ENCODE peak calls at places on chromosomes 7 and 10, in nine cellular contexts. B is HCEC 1CT; E is activated T-cell treated with anti-CD3 and anti-CD28 coated beads, Interleukin-2, amount 50 U/mL, for 24 hours; U is mesothelial cell of epicardium; R is A172; I is K562; W is non-pigmented ciliary epithelial cell; C is foreskin keratinocyte; A is NCI-H1105 treated with DMSO at 0.1 percent for 48 hours. K is an unnamed sample.

GRCh38 chr10:89468625-89469024 is 54.3 kb downstream of the IFIT5 start:
- DNase-seq in B (no peak), E (no peak), U (no peak), R (no peak), I (no peak), W (no peak), C (no peak), A (no peak), K (no peak)

GRCh38 chr10:61047011-61047410 is 103.0 kb upstream of the RHOBTB1 start:
- DNase-seq in B (no peak), E (no peak), U (no peak), R (no peak), I (no peak), W (no peak), C (no peak), A (no peak), K (no peak)

GRCh38 chr7:22718200-22718711 is 8.7 kb upstream of the IL6 start:
- DNase-seq in B (peak; percentile 93), E (no peak), U (no peak), R (peak; percentile 81), I (no peak), W (peak; percentile 81), C (peak; percentile 77), A (no peak), K (peak; percentile 92)

GRCh38 chr10:80412521-80412920 is 4.2 kb downstream of the PRXL2A start:
- DNase-seq in B (no peak), E (no peak), U (no peak), R (no peak), I (no peak), W (no peak), C (no peak), A (no peak), K (no peak)

GRCh38 chr7:104156842-104157277 is 51.0 kb downstream of the ORC5 start:
- DNase-seq in B (peak; percentile 41), E (no peak), U (no peak), R (peak; percentile 26), I (no peak), W (no peak), C (peak; percentile 8), A (peak; percentile 64), K (peak; percentile 0)

GRCh38 chr10:94194256-94194655 is 168.5 kb downstream of the NOC3L start:
- DNase-seq in B (peak; percentile 77), E (no peak), U (no peak), R (peak; percentile 79), I (no peak), W (peak; percentile 19), C (peak; percentile 85), A (no peak), K (no peak)

GRCh38 chr7:99798972-99799371 is 15.0 kb upstream of the CYP3A4 start:
- DNase-seq in B (no peak), E (no peak), U (no peak), R (no peak), I (no peak), W (no peak), C (no peak), A (no peak), K (no peak)

GRCh38 chr7:101687081-101687480 is 58.0 kb upstream of the MYL10 start:
- DNase-seq in B (no peak), E (no peak), U (no peak), R (no peak), I (no peak), W (no peak), C (no peak), A (no peak), K (no peak)

GRCh38 chr10:86139066-86139657 is 227.4 kb downstream of the GRID1 start:
- DNase-seq in B (no peak), E (peak; percentile 37), U (peak; percentile 61), R (no peak), I (no peak), W (no peak), C (no peak), A (no peak), K (no peak)

GRCh38 chr7:73532224-73532623 is 10.1 kb upstream of the BAZ1B start:
- DNase-seq in B (no peak), E (no peak), U (no peak), R (no peak), I (no peak), W (no peak), C (no peak), A (no peak), K (no peak)

GRCh38 chr7:25732771-25733217 is 419.2 kb upstream of the NFE2L3 start:
- DNase-seq in B (no peak), E (no peak), U (no peak), R (no peak), I (no peak), W (no peak), C (no peak), A (no peak), K (no peak)

GRCh38 chr7:96388166-96388565 is 66.3 kb upstream of the SLC25A13 start:
- DNase-seq in B (peak; percentile 86), E (no peak), U (no peak), R (peak; percentile 32), I (no peak), W (no peak), C (peak; percentile 91), A (no peak), K (peak; percentile 65)

GRCh38 chr7:91941450-91941849 is 788 bp downstream of the AKAP9 start:
- DNase-seq in B (peak; percentile 7), E (peak; percentile 42), U (no peak), R (peak; percentile 23), I (no peak), W (no peak), C (peak; percentile 62), A (peak; percentile 64), K (no peak)

GRCh38 chr7:214410-215212 is 22.2 kb downstream of the FAM20C start:
- DNase-seq in B (peak; percentile 44), E (no peak), U (no peak), R (peak; percentile 82), I (no peak), W (peak; percentile 52), C (peak; percentile 66), A (no peak), K (no peak)

GRCh38 chr7:2195403-2196246 is 37.1 kb downstream of the MAD1L1 start:
- DNase-seq in B (no peak), E (no peak), U (no peak), R (no peak), I (no peak), W (no peak), C (peak; percentile 75), A (peak; percentile 84), K (no peak)

GRCh38 chr7:105141068-105141467 is 127.1 kb downstream of the KMT2E start:
- DNase-seq in B (peak; percentile 54), E (no peak), U (no peak), R (peak; percentile 19), I (peak; percentile 46), W (no peak), C (no peak), A (peak; percentile 31), K (no peak)

GRCh38 chr10:120600871-120601644 is 144.0 kb downstream of the PLPP4 start:
- DNase-seq in B (no peak), E (no peak), U (peak; percentile 50), R (peak; percentile 72), I (peak; percentile 17), W (peak; percentile 11), C (peak; percentile 44), A (no peak), K (no peak)

GRCh38 chr7:27779873-27780272 is 39.9 kb downstream of the TAX1BP1 start:
- DNase-seq in B (no peak), E (no peak), U (no peak), R (no peak), I (no peak), W (no peak), C (no peak), A (no peak), K (no peak)

GRCh38 chr7:150428671-150429451 is 21.6 kb upstream of the GIMAP8 start:
- DNase-seq in B (peak; percentile 77), E (no peak), U (peak; percentile 34), R (peak; percentile 96), I (no peak), W (no peak), C (no peak), A (no peak), K (peak; percentile 69)

GRCh38 chr10:119029613-119030420 is at the start of gene NANOS1:
- DNase-seq in B (no peak), E (peak; percentile 71), U (peak; percentile 52), R (no peak), I (peak; percentile 48), W (no peak), C (no peak), A (peak; percentile 46), K (no peak)

GRCh38 chr10:14586901-14587300 is 187.8 kb downstream of the FAM107B start:
- DNase-seq in B (no peak), E (no peak), U (no peak), R (no peak), I (no peak), W (no peak), C (no peak), A (no peak), K (no peak)

GRCh38 chr10:97731346-97732051 is 5.4 kb upstream of the ZFYVE27 start:
- DNase-seq in B (peak; percentile 71), E (peak; percentile 45), U (peak; percentile 74), R (peak; percentile 83), I (peak; percentile 33), W (peak; percentile 31), C (peak; percentile 55), A (peak; percentile 55), K (peak; percentile 41)

GRCh38 chr10:128268015-128268722 is 141.9 kb upstream of the MKI67 start:
- DNase-seq in B (no peak), E (no peak), U (peak; percentile 76), R (peak; percentile 5), I (peak; percentile 38), W (no peak), C (peak; percentile 28), A (peak; percentile 55), K (no peak)

GRCh38 chr7:27211694-27212316 is 11.9 kb upstream of the HOXA13 start:
- DNase-seq in B (no peak), E (no peak), U (no peak), R (no peak), I (no peak), W (no peak), C (no peak), A (no peak), K (no peak)

GRCh38 chr10:100469756-100470155 is 6.9 kb downstream of the WNT8B start:
- DNase-seq in B (no peak), E (no peak), U (no peak), R (no peak), I (no peak), W (no peak), C (peak; percentile 9), A (no peak), K (no peak)

GRCh38 chr10:27620425-27621397 is 116.6 kb downstream of the RAB18 start:
- DNase-seq in B (peak; percentile 29), E (no peak), U (peak; percentile 57), R (peak; percentile 26), I (no peak), W (peak; percentile 27), C (peak; percentile 44), A (no peak), K (no peak)

GRCh38 chr7:89661876-89662275 is 492.4 kb upstream of the STEAP1 start:
- DNase-seq in B (no peak), E (no peak), U (no peak), R (no peak), I (no peak), W (no peak), C (no peak), A (no peak), K (no peak)

GRCh38 chr10:100670828-100671479 is 74.4 kb upstream of the PAX2 start:
- DNase-seq in B (no peak), E (peak; percentile 81), U (peak; percentile 57), R (no peak), I (peak; percentile 78), W (no peak), C (no peak), A (no peak), K (no peak)

GRCh38 chr7:128911441-128912031 is 1.0 kb upstream of the KCP start:
- DNase-seq in B (no peak), E (no peak), U (no peak), R (no peak), I (no peak), W (no peak), C (no peak), A (no peak), K (no peak)

GRCh38 chr10:49008056-49008455 is 68.4 kb upstream of the LRRC18 start:
- DNase-seq in B (no peak), E (no peak), U (no peak), R (no peak), I (no peak), W (no peak), C (no peak), A (no peak), K (no peak)

GRCh38 chr10:4337581-4337980 is 488.4 kb upstream of the AKR1E2 start:
- DNase-seq in B (no peak), E (no peak), U (no peak), R (no peak), I (no peak), W (no peak), C (no peak), A (no peak), K (no peak)